ENCODE peak calls at places on chromosomes 2 and 18, in six cellular contexts. G is NCI-H345, A is frontal cortex, E is putamen, U is NCI-H510A treated with DMSO at 0.1 percent for 48 hours, N is AG04450. D is an unnamed sample.

GRCh38 chr2:223856584-223856983 is 19.2 kb upstream of the AP1S3 start:
- DNase-seq in G (no peak), A (no peak), E (no peak), U (no peak), N (no peak), D (no peak)

GRCh38 chr18:58997811-58998337 is 133.2 kb downstream of the ZNF532 start:
- DNase-seq in G (no peak), A (no peak), E (no peak), U (no peak), N (peak; percentile 44), D (peak; percentile 70)

GRCh38 chr2:42663106-42663755 is 94.8 kb downstream of the MTA3 start:
- DNase-seq in G (peak; percentile 75), A (peak; percentile 46), E (peak; percentile 63), U (peak; percentile 85), N (peak; percentile 65), D (peak; percentile 55)

GRCh38 chr2:85266424-85267041 is 61.3 kb downstream of the TGOLN2 start:
- DNase-seq in G (peak; percentile 21), A (peak; percentile 50), E (no peak), U (no peak), N (no peak), D (peak; percentile 31)

GRCh38 chr2:15893085-15893484 is 47.3 kb upstream of the MYCN start:
- DNase-seq in G (no peak), A (no peak), E (no peak), U (no peak), N (no peak), D (no peak)

GRCh38 chr18:22816266-22817176 is 116.6 kb upstream of the RBBP8 start:
- DNase-seq in G (peak; percentile 71), A (no peak), E (no peak), U (peak; percentile 18), N (no peak), D (no peak)

GRCh38 chr18:13147146-13147545 is 71.4 kb upstream of the LDLRAD4 start:
- DNase-seq in G (no peak), A (no peak), E (no peak), U (peak; percentile 57), N (no peak), D (no peak)

GRCh38 chr2:240156026-240156390 is 15.6 kb upstream of the OTOS start:
- DNase-seq in G (no peak), A (no peak), E (no peak), U (no peak), N (no peak), D (no peak)

GRCh38 chr2:35184471-35184870 is 1171.1 kb upstream of the CRIM1 start:
- DNase-seq in G (no peak), A (no peak), E (no peak), U (no peak), N (no peak), D (no peak)

GRCh38 chr18:21406111-21406510 is 164.1 kb downstream of the GREB1L start:
- DNase-seq in G (no peak), A (no peak), E (no peak), U (no peak), N (no peak), D (no peak)

GRCh38 chr2:24076849-24077534 is 866 bp upstream of the SF3B6 start:
- DNase-seq in G (peak; percentile 53), A (peak; percentile 18), E (peak; percentile 16), U (peak; percentile 62), N (no peak), D (peak; percentile 20)

GRCh38 chr2:111629983-111630382 is 254.0 kb downstream of the ANAPC1 start:
- DNase-seq in G (no peak), A (no peak), E (no peak), U (no peak), N (no peak), D (no peak)

GRCh38 chr2:134717706-134718094 is 1.1 kb downstream of the TMEM163 start:
- DNase-seq in G (peak; percentile 9), A (no peak), E (no peak), U (no peak), N (no peak), D (no peak)

GRCh38 chr2:168311265-168311925 is 64.0 kb upstream of the STK39 start:
- DNase-seq in G (peak; percentile 71), A (no peak), E (no peak), U (peak; percentile 75), N (no peak), D (no peak)

GRCh38 chr2:171217330-171217729 is 56.6 kb upstream of the TLK1 start:
- DNase-seq in G (no peak), A (no peak), E (no peak), U (no peak), N (no peak), D (no peak)

GRCh38 chr2:4973973-4974372 is 718.2 kb upstream of the SOX11 start:
- DNase-seq in G (no peak), A (no peak), E (no peak), U (no peak), N (no peak), D (no peak)

GRCh38 chr2:180604077-180604476 is 376.3 kb upstream of the UBE2E3 start:
- DNase-seq in G (no peak), A (no peak), E (no peak), U (no peak), N (no peak), D (no peak)

GRCh38 chr2:18855027-18855426 is 265.7 kb upstream of the NT5C1B start:
- DNase-seq in G (no peak), A (no peak), E (no peak), U (no peak), N (no peak), D (peak; percentile 4)

GRCh38 chr18:56556907-56557306 is 81.5 kb downstream of the TXNL1 start:
- DNase-seq in G (no peak), A (no peak), E (no peak), U (no peak), N (no peak), D (no peak)

GRCh38 chr2:176212276-176212675 is 23.8 kb downstream of the HOXD1 start:
- DNase-seq in G (no peak), A (no peak), E (no peak), U (no peak), N (no peak), D (no peak)

GRCh38 chr18:79397288-79397829 is 1.6 kb downstream of the NFATC1 start:
- DNase-seq in G (no peak), A (no peak), E (no peak), U (no peak), N (no peak), D (no peak)

GRCh38 chr2:50490991-50491390 is 540.9 kb downstream of the NRXN1 start:
- DNase-seq in G (no peak), A (no peak), E (no peak), U (no peak), N (no peak), D (no peak)

GRCh38 chr2:69209482-69209881 is 177.5 kb downstream of the GFPT1 start:
- DNase-seq in G (no peak), A (no peak), E (no peak), U (no peak), N (no peak), D (no peak)

GRCh38 chr2:126908721-126909177 is 10.1 kb downstream of the TEX51 start:
- DNase-seq in G (no peak), A (no peak), E (no peak), U (no peak), N (no peak), D (no peak)

GRCh38 chr2:205689837-205690236 is 7.5 kb downstream of the NRP2 start:
- DNase-seq in G (no peak), A (no peak), E (no peak), U (no peak), N (no peak), D (no peak)

GRCh38 chr2:13576634-13577033 is 859.9 kb downstream of the TRIB2 start:
- DNase-seq in G (no peak), A (no peak), E (no peak), U (no peak), N (no peak), D (no peak)

GRCh38 chr2:191650896-191651773 is 26.8 kb upstream of the NABP1 start:
- DNase-seq in G (no peak), A (no peak), E (no peak), U (no peak), N (no peak), D (no peak)

GRCh38 chr2:20128506-20129319 is 77.3 kb upstream of the LAPTM4A start:
- DNase-seq in G (no peak), A (no peak), E (no peak), U (no peak), N (no peak), D (no peak)

GRCh38 chr2:232521098-232521497 is 910 bp downstream of the PRSS56 start:
- DNase-seq in G (no peak), A (no peak), E (no peak), U (no peak), N (no peak), D (no peak)

GRCh38 chr2:207504513-207505171 is 25.1 kb upstream of the CREB1 start:
- DNase-seq in G (no peak), A (no peak), E (no peak), U (no peak), N (no peak), D (peak; percentile 62)

GRCh38 chr18:34999734-35000397 is 41.3 kb upstream of the MAPRE2 start:
- DNase-seq in G (no peak), A (no peak), E (peak; percentile 11), U (peak; percentile 16), N (no peak), D (no peak)

GRCh38 chr2:171523969-171524401 is 1.7 kb downstream of the CYBRD1 start:
- DNase-seq in G (no peak), A (no peak), E (no peak), U (no peak), N (no peak), D (no peak)

GRCh38 chr2:115160523-115161521 is 718.4 kb downstream of the DPP10 start:
- DNase-seq in G (no peak), A (peak; percentile 32), E (no peak), U (peak; percentile 79), N (no peak), D (no peak)

GRCh38 chr2:200787351-200788128 is 24.2 kb upstream of the BZW1 start:
- DNase-seq in G (no peak), A (no peak), E (no peak), U (no peak), N (peak; percentile 79), D (peak; percentile 71)

D was measured in SJSA1.